ENCODE peak calls at places on chromosomes 7 and 10, in five cellular contexts. Z is fibroblast of lung, X is body of pancreas, A is BE2C, P is thoracic aorta. C is an unnamed sample. For H3K4me1, the result is how much of the 10 kb centered on the place peaks cover.

GRCh38 chr7:68629-69028 is 123.7 kb upstream of the FAM20C start:
- DNase-seq in Z (no peak), X (no peak), A (no peak), P (no peak), C (no peak)

GRCh38 chr10:75542902-75543301 is 111.5 kb downstream of the LRMDA start:
- DNase-seq in Z (peak), X (peak), A (peak), P (peak), C (no peak)

GRCh38 chr10:115572740-115573455 is 479.7 kb downstream of the ATRNL1 start:
- DNase-seq in Z (no peak), X (no peak), A (peak), P (no peak), C (peak)

GRCh38 chr10:98378722-98379121 is 36.3 kb downstream of the PYROXD2 start:
- DNase-seq in Z (peak), X (no peak), A (no peak), P (no peak), C (no peak)

GRCh38 chr7:106968160-106968559 is 76.3 kb upstream of the PRKAR2B start:
- DNase-seq in Z (no peak), X (no peak), A (no peak), P (no peak), C (no peak)

GRCh38 chr7:55254242-55254595 is 110.9 kb upstream of the LANCL2 start:
- DNase-seq in Z (no peak), X (no peak), A (no peak), P (no peak), C (no peak)

GRCh38 chr7:101787864-101788263 is 29.6 kb upstream of the CUX1 start:
- DNase-seq in Z (no peak), X (no peak), A (no peak), P (no peak), C (no peak)

GRCh38 chr7:129906700-129907099 is 46.1 kb downstream of the UBE2H start:
- DNase-seq in Z (no peak), X (no peak), A (no peak), P (no peak), C (peak)

GRCh38 chr7:104966022-104966421 is 48.0 kb upstream of the KMT2E start:
- DNase-seq in Z (no peak), X (no peak), A (no peak), P (no peak), C (no peak)

GRCh38 chr10:119333146-119333792 is 125.9 kb downstream of the GRK5 start:
- DNase-seq in Z (peak), X (no peak), A (no peak), P (no peak), C (no peak)

GRCh38 chr10:26448706-26449435 is 10.7 kb downstream of the APBB1IP start:
- DNase-seq in Z (no peak), X (no peak), A (no peak), P (no peak), C (no peak)

DNA sequence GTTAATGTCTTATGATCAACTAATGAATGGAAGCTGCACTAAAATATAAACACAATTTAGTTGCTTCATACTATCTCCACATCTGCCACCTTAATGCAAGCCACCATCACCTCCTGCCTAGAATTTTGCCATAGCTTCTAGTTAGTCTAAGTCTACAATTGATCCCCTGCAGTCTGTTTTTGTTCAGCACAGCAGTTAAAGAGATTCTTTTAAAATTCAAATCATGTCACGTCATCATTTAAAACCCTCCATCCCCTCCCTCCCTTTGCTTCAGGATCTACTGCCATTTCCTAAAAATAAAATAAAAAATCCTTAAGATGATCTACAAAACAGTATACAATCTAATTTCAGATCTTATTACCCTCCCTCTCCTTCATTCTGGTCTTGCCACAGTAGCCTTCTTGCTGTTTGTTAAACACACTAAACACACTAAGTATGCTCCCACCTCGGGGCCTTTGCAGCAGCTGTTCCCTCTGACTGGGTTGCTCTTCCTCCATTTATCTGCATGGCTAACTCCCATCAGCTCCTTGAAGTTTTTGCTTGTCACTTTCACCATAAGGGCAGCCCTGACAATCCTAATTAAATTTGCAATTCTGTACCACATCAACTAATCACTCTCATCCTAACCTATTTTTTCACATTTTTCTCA is 97.0 kb upstream of the FOXP2 start:
- DNase-seq in Z (no peak), X (no peak), A (no peak), P (no peak), C (no peak)
- H3K4me1 ChIP-seq in Z (under half), X (under half), A (under half), P (under half), C (under half)

GRCh38 chr7:153640586-153640985 is 411.6 kb upstream of the DPP6 start:
- DNase-seq in Z (no peak), X (no peak), A (no peak), P (no peak), C (no peak)

GRCh38 chr7:153642989-153643388 is 409.2 kb upstream of the DPP6 start:
- DNase-seq in Z (no peak), X (no peak), A (no peak), P (no peak), C (no peak)

GRCh38 chr7:153638821-153639435 is 413.3 kb upstream of the DPP6 start:
- DNase-seq in Z (no peak), X (no peak), A (no peak), P (no peak), C (no peak)

DNA sequence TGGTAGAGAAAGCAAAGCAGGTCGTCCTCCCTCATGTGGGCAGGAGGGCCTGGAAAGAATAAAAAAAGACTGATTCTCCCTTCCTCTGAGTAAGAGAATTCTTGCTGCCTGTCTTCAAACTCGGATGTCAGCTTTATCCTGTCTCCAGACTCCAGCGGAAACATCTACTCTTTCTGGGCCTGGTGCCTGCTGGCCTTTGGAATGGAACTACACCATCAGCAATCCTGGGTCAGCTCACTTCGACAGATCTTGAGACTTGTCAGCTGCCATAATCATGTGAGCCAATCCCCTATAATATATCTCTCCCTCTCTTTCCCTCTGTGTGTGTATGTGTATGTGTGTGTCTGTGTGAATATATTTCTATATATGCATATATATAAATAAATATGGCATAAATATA is 411.0 kb upstream of the DPP6 start:
- DNase-seq in Z (no peak), X (no peak), A (no peak), P (no peak), C (no peak)
- H3K4me3 ChIP-seq in Z (no peak), X (no peak), A (no peak), P (no peak), C (no peak)

GRCh38 chr7:151057989-151058765 is 480 bp upstream of the CDK5 start:
- DNase-seq in Z (peak), X (peak), A (peak), P (peak), C (peak)
- H3K4me1 ChIP-seq in Z (under half), X (under half), A (under half), P (under half), C (under half)

GRCh38 chr10:78765726-78766335 is 302.9 kb upstream of the ZMIZ1 start:
- DNase-seq in Z (no peak), X (no peak), A (peak), P (no peak), C (no peak)
- H3K4me3 ChIP-seq in Z (no peak), X (no peak), A (no peak), P (no peak), C (no peak)

GRCh38 chr7:5822742-5823503 is 41.5 kb upstream of the RNF216 start:
- DNase-seq in Z (peak), X (peak), A (peak), P (peak), C (peak)

GRCh38 chr7:5831196-5831595 is 49.4 kb upstream of the OCM start:
- DNase-seq in Z (no peak), X (peak), A (peak), P (no peak), C (no peak)

GRCh38 chr7:5824297-5824610 is 42.8 kb upstream of the RNF216 start:
- DNase-seq in Z (no peak), X (no peak), A (no peak), P (no peak), C (no peak)

GRCh38 chr7:5827755-5828154 is 46.3 kb upstream of the RNF216 start:
- DNase-seq in Z (peak), X (peak), A (peak), P (no peak), C (no peak)
- H3K4me1 ChIP-seq in Z (under half), X (under half), A (under half), P (under half), C (under half)

GRCh38 chr10:48656241-48656921 is 28.3 kb upstream of the WDFY4 start:
- DNase-seq in Z (peak), X (peak), A (peak), P (peak), C (peak)
- H3K4me3 ChIP-seq in Z (peak), X (peak), A (peak), P (peak), C (peak)

DNA sequence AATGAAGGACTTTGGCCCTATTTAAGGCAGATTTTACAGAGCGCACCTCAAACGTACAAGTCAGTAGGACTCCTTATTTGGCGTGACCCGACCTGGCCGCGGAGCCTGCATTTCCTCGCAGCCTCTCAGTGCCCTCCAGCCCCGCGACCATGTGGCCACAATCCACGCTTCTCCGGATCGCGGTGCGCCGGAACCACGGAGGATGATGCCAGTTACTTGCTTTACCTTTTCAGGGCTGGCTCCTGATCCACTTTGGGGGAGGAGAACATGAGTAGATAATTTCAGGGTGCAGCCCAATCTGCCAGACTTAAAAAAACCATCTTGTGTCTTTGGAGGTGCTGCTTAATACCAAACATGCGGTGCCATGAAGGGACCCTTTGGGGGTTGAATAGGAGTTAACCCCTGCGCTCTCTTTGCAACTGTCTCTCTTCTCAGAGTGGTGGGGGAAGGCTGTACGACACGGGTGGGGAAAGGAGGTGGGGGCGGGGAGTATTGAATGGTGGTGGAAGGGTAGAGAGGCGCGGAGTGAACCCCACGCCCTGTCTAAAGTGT is 1.5 kb downstream of the FRAT1 start:
- DNase-seq in Z (no peak), X (peak), A (no peak), P (no peak), C (no peak)
- H3K4me1 ChIP-seq in Z (under half), X (under half), A (under half), P (under half), C (under half)

GRCh38 chr10:86967481-86967941 is 771 bp upstream of the ADIRF start:
- DNase-seq in Z (no peak), X (no peak), A (no peak), P (no peak), C (no peak)
- H3K4me3 ChIP-seq in Z (no peak), X (no peak), A (no peak), P (peak), C (no peak)

DNA sequence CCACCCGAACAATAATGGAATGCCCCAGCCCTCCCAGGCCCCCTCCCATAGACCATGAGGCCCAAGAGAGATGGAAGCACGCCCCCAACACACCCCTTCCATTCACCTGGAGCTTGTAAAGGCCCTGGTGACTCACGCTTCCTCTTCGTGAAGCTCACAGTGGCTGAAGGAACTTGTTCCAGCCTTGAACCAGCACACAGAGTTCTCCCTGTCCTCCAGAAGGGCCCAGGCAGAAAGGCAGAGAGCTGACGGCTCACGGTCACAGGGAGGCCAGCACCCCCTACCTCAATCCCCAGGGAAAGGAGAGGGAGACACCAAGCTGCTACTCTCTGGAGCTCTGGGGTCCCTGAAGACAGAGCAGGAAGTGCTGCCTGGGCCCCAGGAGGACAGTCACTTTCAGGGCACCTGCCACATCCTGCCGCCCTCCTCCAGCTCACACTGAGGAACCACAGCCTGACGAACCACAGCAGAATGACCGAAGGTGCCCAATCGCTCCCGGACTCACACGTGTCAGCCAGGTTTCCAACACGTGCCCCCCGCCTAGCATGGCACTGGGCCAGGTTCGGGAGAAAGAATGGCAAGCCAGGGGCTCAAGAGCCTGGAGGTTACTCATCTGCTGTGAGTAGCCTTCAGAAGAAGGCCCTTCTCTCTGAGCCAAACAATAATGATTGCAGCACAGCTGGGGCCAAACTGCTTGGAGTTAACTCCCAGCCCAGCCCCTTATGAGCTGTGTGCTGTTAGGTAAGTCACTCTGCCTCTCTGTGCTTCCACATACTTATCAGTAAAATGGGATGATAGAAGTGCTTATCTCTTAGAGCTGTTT is 52.8 kb downstream of the DLG5 start:
- DNase-seq in Z (peak), X (peak), A (no peak), P (no peak), C (no peak)
- H3K4me1 ChIP-seq in Z (under half), X (under half), A (under half), P (under half), C (under half)

C was measured in HAP-1.